ENCODE peak calls at places on chromosomes 13 and 19, in eight cellular contexts. V, L, Y, P, H, U, B and A are unnamed samples.

GRCh38 chr13:51955281-51955771 is 55.9 kb downstream of the ATP7B start:
- DNase-seq in B (no peak), U (no peak), Y (no peak), V (peak), H (no peak), L (no peak), P (no peak), A (no peak)

GRCh38 chr19:18932216-18932841 is 8.7 kb downstream of the HOMER3 start:
- DNase-seq in U (no peak), B (peak), P (no peak), V (peak), Y (no peak), L (peak), H (peak), A (no peak)

GRCh38 chr19:831407-832369 is 4.1 kb downstream of the AZU1 start:
- DNase-seq in L (no peak), B (no peak), H (no peak), Y (no peak), V (no peak), P (no peak), U (no peak), A (no peak)

GRCh38 chr13:113781571-113781970 is 22.5 kb downstream of the TMEM255B start:
- DNase-seq in P (no peak), H (no peak), B (no peak), Y (no peak), V (no peak), L (no peak), U (no peak), A (peak)

GRCh38 chr13:30702006-30702405 is 33.3 kb upstream of the ALOX5AP start:
- DNase-seq in H (no peak), U (no peak), L (no peak), V (no peak), Y (no peak), B (no peak), P (no peak), A (no peak)

GRCh38 chr19:33429891-33430673 is 56.6 kb downstream of the CEBPG start:
- DNase-seq in H (no peak), Y (no peak), V (no peak), U (no peak), B (no peak), L (no peak), P (no peak), A (no peak)

GRCh38 chr19:47663435-47663910 is 49.7 kb upstream of the EHD2 start:
- DNase-seq in H (no peak), P (no peak), V (peak), Y (no peak), B (no peak), U (peak), L (no peak), A (peak)

GRCh38 chr19:18756896-18757295 is 34.2 kb downstream of the COMP start:
- DNase-seq in L (no peak), P (peak), Y (no peak), U (no peak), B (no peak), H (no peak), V (no peak), A (peak)

GRCh38 chr13:109869312-109870237 is 83.2 kb upstream of the IRS2 start:
- DNase-seq in B (peak), H (no peak), Y (no peak), U (peak), P (peak), V (peak), L (no peak), A (no peak)

GRCh38 chr13:76795701-76796695 is 90.2 kb downstream of the KCTD12 start:
- DNase-seq in U (no peak), L (no peak), P (no peak), B (no peak), V (peak), H (no peak), Y (no peak), A (no peak)

GRCh38 chr19:47691782-47692181 is 21.4 kb upstream of the EHD2 start:
- DNase-seq in P (no peak), U (no peak), H (no peak), Y (no peak), V (no peak), B (no peak), L (no peak), A (no peak)

GRCh38 chr19:31733591-31733990 is 384.4 kb upstream of the TSHZ3 start:
- DNase-seq in Y (no peak), V (no peak), L (no peak), U (no peak), B (no peak), H (no peak), P (no peak), A (no peak)

GRCh38 chr19:16892438-16892837 is 3.6 kb downstream of the F2RL3 start:
- DNase-seq in L (no peak), B (no peak), V (no peak), U (no peak), Y (no peak), P (no peak), H (no peak), A (no peak)

GRCh38 chr19:29485293-29485692 is 40.5 kb upstream of the VSTM2B start:
- DNase-seq in U (no peak), H (no peak), L (no peak), B (no peak), V (no peak), Y (no peak), P (peak), A (no peak)

DNA sequence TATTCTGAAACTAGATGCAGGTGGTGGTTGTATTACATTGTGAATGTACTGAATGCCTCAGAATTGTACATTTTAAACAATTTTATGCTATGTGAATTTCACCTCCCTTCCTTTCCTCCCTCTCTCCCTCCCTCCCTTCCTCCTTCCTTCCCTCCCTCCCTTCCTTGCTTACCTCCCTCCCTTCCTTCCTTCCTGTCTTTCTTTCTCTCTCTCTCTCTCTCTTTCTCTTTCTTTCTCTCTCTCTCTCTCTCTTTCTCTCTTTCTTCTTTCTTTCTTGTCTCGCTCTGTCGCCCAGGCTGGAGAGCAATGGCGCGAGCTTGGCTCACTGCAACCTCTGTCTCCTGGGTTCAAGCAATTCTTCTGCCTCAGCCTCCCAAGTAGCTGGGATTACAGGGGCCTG is 37.2 kb downstream of the IER2 start:
- DNase-seq in U (no peak), Y (no peak), V (no peak), L (no peak), H (no peak), P (no peak), B (no peak), A (no peak)
- H3K27ac ChIP-seq in U (no peak), Y (no peak), V (no peak), L (no peak), H (no peak), P (no peak), B (no peak), A (no peak)

DNA sequence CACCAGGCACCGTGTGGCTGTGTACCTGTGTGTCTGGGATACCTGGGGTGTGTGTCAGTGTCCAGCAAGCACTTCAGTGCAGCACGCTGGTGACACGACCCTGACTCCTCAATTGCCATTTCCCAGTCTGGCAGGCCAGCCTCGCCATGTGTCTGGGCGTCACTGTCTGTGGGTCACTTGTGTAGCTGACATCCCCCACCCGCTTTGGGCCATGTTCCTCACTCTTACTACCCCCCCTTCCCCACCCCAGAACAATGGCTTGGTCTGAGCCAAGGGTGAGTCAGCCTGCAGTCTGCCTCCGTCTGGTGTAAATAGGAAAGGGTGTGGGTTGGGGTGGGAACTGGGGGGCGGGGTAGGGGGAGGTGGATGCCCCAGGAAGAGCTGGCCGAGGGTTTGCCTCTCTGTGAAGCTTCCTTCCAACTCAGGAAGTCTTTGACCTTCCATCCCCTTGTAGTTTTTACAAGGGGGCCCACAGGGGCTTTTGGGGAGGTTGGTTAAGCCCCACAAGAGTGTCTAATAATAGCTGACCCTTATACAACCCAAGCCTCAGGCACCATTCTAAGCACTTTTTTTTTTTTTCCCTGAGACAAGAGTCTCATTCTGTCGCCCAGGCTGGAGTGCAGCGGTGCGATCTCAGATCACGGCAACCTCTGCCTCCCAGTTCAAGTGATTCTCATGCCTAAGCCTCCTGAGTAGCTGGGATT is 17.6 kb downstream of the NOVA2 start:
- DNase-seq in V (no peak), B (no peak), Y (no peak), L (no peak), U (no peak), H (peak), P (no peak), A (peak)
- H3K27ac ChIP-seq in V (no peak), B (no peak), Y (no peak), L (no peak), U (no peak), H (no peak), P (no peak), A (no peak)

DNA sequence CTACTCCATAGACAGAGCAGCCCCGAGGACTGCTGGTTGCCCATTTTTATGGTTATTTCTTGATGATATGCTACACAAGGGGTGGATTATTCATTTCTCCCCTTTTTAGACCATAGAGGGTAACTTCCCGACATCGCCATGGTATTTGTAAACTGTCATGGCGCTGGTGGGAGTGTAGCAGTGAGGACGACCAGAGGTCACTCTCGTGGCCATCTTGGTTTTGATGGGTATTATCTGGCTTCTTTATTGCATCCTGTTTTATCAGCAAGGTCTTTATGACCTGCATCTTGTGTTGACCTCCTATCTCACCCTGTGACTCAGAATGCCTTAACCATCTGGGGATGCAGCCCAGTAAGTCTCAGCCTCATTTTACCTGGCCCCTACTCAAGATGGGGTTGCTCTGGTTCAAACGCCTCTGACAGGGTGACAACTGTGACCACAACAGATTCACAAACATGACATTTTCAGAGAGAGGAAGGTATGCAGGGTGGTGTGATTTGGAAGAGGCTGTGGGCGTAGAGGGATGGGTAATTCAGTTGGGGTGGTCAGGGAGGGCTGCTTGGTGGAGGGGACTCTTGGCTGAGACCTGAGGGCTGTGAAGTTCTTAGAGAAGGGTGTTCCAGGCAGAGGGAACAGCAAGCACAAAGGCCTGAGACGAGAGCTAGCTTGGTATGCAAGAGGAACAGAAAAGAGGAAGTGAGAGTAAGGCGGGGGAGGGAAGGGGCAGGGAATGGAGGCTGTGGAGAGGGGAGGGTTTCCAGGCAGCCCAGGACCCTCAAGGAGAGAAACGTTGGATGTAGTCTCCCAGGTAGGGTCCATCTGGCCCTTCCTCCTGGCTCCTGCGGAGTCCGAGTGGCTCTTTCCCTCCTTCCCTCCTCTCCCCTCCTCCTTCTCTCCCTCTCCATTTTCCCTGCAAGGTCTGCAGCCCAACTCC is 23.5 kb downstream of the FAM187B start:
- DNase-seq in L (no peak), Y (peak), H (no peak), U (no peak), B (peak), P (no peak), V (no peak), A (no peak)
- H3K27ac ChIP-seq in L (no peak), Y (peak), H (no peak), U (no peak), B (peak), P (no peak), V (no peak), A (no peak)

GRCh38 chr19:12953456-12954149 is 3.4 kb downstream of the GADD45GIP1 start:
- DNase-seq in P (no peak), U (no peak), B (no peak), Y (no peak), V (no peak), H (no peak), L (no peak), A (no peak)

GRCh38 chr19:12956446-12957388 is at the start of gene GADD45GIP1:
- DNase-seq in B (peak), Y (peak), U (no peak), P (peak), V (peak), L (peak), H (peak), A (no peak)

GRCh38 chr19:12955996-12956395 is 1.0 kb downstream of the GADD45GIP1 start:
- DNase-seq in U (no peak), P (no peak), L (no peak), B (no peak), H (no peak), Y (no peak), V (no peak), A (no peak)

GRCh38 chr19:12952488-12953455 is 4.3 kb downstream of the GADD45GIP1 start:
- DNase-seq in V (peak), Y (no peak), B (no peak), H (no peak), U (no peak), L (no peak), P (no peak), A (no peak)

GRCh38 chr19:12954150-12954962 is 2.7 kb downstream of the GADD45GIP1 start:
- DNase-seq in Y (no peak), V (no peak), B (no peak), H (no peak), U (no peak), P (no peak), L (no peak), A (no peak)
- H3K27ac ChIP-seq in Y (no peak), V (peak), B (peak), H (peak), U (peak), P (no peak), L (no peak), A (peak)

GRCh38 chr19:12293771-12294307 is 844 bp downstream of the ZNF44 start:
- DNase-seq in U (no peak), H (peak), V (peak), L (peak), Y (peak), B (peak), P (peak), A (peak)
- H3K27ac ChIP-seq in U (peak), H (peak), V (peak), L (peak), Y (peak), B (no peak), P (peak), A (peak)

GRCh38 chr19:49362048-49362925 is at the start of gene TEAD2:
- DNase-seq in P (peak), U (no peak), V (peak), Y (no peak), B (peak), H (no peak), L (peak), A (no peak)
- H3K27ac ChIP-seq in P (peak), U (peak), V (peak), Y (no peak), B (peak), H (peak), L (peak), A (no peak)

GRCh38 chr13:108325863-108326262 is 56.3 kb downstream of the TNFSF13B start:
- DNase-seq in L (no peak), B (no peak), H (no peak), Y (no peak), V (no peak), P (no peak), U (no peak), A (no peak)

GRCh38 chr13:108322206-108322824 is 52.8 kb downstream of the TNFSF13B start:
- DNase-seq in Y (peak), B (peak), U (peak), P (no peak), H (peak), L (peak), V (peak), A (no peak)

GRCh38 chr13:108328848-108329247 is 59.3 kb downstream of the TNFSF13B start:
- DNase-seq in P (no peak), H (no peak), U (no peak), L (no peak), B (no peak), Y (no peak), V (no peak), A (no peak)

DNA sequence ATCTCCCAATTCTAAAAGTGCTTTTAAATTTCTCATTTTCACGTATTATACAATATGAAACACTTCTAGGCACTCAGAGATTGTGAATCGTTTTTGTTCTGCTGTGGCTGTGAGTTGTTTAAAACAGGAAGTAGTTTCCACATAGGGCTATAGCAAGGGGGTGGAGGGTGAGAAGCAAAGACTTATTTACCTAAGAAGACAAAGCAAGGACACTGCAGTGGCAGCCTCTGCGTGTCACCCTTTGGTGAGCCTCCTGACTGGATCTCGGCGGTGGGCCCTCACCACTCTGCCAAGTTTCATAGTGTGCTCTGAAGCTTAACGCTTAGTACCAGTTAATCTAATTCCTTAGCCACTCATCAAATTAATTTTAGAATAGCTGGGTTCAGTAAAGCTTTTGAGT is 56.8 kb downstream of the TNFSF13B start:
- DNase-seq in L (no peak), B (peak), Y (peak), V (no peak), H (no peak), P (no peak), U (no peak), A (no peak)
- H3K27ac ChIP-seq in L (no peak), B (no peak), Y (no peak), V (no peak), H (no peak), P (no peak), U (no peak), A (no peak)

GRCh38 chr13:79486433-79487188 is 5.7 kb downstream of the NDFIP2 start:
- DNase-seq in L (no peak), V (no peak), P (no peak), H (no peak), U (no peak), B (no peak), Y (no peak), A (no peak)

GRCh38 chr13:79482271-79482970 is 1.5 kb downstream of the NDFIP2 start:
- DNase-seq in U (no peak), L (no peak), V (no peak), B (no peak), P (no peak), H (no peak), Y (no peak), A (no peak)

GRCh38 chr13:79485014-79485441 is 4.1 kb downstream of the NDFIP2 start:
- DNase-seq in H (no peak), L (no peak), B (no peak), U (peak), V (peak), Y (no peak), P (peak), A (peak)

GRCh38 chr13:79483302-79483701 is 2.3 kb downstream of the NDFIP2 start:
- DNase-seq in U (no peak), P (no peak), V (peak), L (no peak), H (no peak), B (no peak), Y (no peak), A (no peak)

DNA sequence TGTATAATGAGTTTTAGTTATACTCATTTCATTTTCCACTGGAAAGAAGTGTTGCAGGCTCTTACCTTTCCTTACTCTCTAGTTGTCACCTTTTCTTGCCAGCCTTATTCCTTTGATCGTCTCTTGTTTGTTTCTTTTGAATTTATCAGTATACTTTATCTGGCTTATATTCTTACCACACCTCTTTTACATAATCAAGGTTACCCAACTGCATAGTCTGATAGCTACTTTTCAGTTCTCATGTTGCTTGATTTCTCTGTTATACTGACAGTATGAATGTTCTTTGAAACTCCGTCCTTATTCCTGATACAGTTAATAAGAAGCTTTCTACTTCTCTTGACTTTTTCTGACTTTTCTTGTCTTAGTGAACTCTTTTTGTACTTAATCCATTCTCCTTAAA is 4.5 kb downstream of the NDFIP2 start:
- DNase-seq in V (no peak), U (no peak), Y (no peak), H (no peak), L (no peak), P (no peak), B (no peak), A (no peak)
- H3K27ac ChIP-seq in V (peak), U (peak), Y (no peak), H (no peak), L (no peak), P (peak), B (no peak), A (peak)

GRCh38 chr19:49084206-49085019 is 838 bp upstream of the SNRNP70 start:
- DNase-seq in V (no peak), L (no peak), P (no peak), H (no peak), Y (no peak), U (no peak), B (no peak), A (no peak)
- H3K27ac ChIP-seq in V (peak), L (no peak), P (peak), H (peak), Y (peak), U (peak), B (peak), A (peak)